ENCODE peak calls at places on chromosomes 12 and 14, in four cellular contexts. G, M, O and P are unnamed samples.

GRCh38 chr12:118495296-118495695 is 118.9 kb downstream of the SUDS3 start:
- DNase-seq in G (no peak), M (no peak), O (no peak), P (no peak)

GRCh38 chr12:148676-149416 is 65.1 kb downstream of the SLC6A12 start:
- DNase-seq in G (no peak), M (no peak), O (no peak), P (no peak)

GRCh38 chr14:102593841-102594170 is 1.4 kb downstream of the RCOR1 start:
- DNase-seq in O (no peak), G (no peak), M (no peak), P (no peak)

GRCh38 chr12:111238075-111238734 is 130.7 kb downstream of the PHETA1 start:
- DNase-seq in M (no peak), O (no peak), G (no peak), P (no peak)

GRCh38 chr12:130953783-130954543 is at the start of gene ADGRD1:
- DNase-seq in O (no peak), G (no peak), M (no peak), P (no peak)

GRCh38 chr12:107277850-107278249 is 184.5 kb upstream of the CRY1 start:
- DNase-seq in M (no peak), G (no peak), O (no peak), P (no peak)

GRCh38 chr12:54229624-54230212 is 40.9 kb upstream of the SMUG1 start:
- DNase-seq in M (no peak), O (no peak), G (no peak), P (no peak)

GRCh38 chr12:19021646-19022045 is 107.9 kb upstream of the PLEKHA5 start:
- DNase-seq in O (no peak), G (no peak), M (peak), P (no peak)

GRCh38 chr14:30519961-30520360 is 39.0 kb upstream of the G2E3 start:
- DNase-seq in O (no peak), G (no peak), M (no peak), P (no peak)

GRCh38 chr14:89368490-89369477 is 48.2 kb downstream of the FOXN3 start:
- DNase-seq in O (no peak), G (no peak), M (peak), P (no peak)

GRCh38 chr12:94644141-94644575 is 6.2 kb downstream of the TMCC3 start:
- DNase-seq in O (no peak), G (peak), M (no peak), P (no peak)

GRCh38 chr12:64077922-64078321 is 144.2 kb downstream of the KICS2 start:
- DNase-seq in M (peak), O (no peak), G (no peak), P (no peak)

GRCh38 chr14:103401223-103402214 is 16.3 kb downstream of the MARK3 start:
- DNase-seq in O (no peak), M (no peak), G (no peak), P (no peak)

GRCh38 chr12:94674835-94675234 is 24.5 kb upstream of the TMCC3 start:
- DNase-seq in G (no peak), O (no peak), M (no peak), P (no peak)

GRCh38 chr14:95389471-95390011 is 69.8 kb upstream of the CLMN start:
- DNase-seq in M (no peak), G (no peak), O (no peak), P (no peak)

GRCh38 chr12:73731658-73732057 is 806.0 kb upstream of the ATXN7L3B start:
- DNase-seq in G (no peak), M (no peak), O (no peak), P (no peak)

GRCh38 chr14:104732931-104733681 is 9.1 kb downstream of the ADSS1 start:
- DNase-seq in G (no peak), M (no peak), O (no peak), P (no peak)

GRCh38 chr12:130200445-130200844 is 38.2 kb downstream of the FZD10 start:
- DNase-seq in G (no peak), O (no peak), M (no peak), P (no peak)

GRCh38 chr12:3662516-3662915 is 90.4 kb downstream of the CRACR2A start:
- DNase-seq in G (no peak), M (peak), O (no peak), P (no peak)

GRCh38 chr14:88323520-88324199 is 591 bp upstream of the KCNK10 start:
- DNase-seq in G (no peak), M (no peak), O (no peak), P (peak)

GRCh38 chr14:68925373-68925772 is 53.7 kb downstream of the ACTN1 start:
- DNase-seq in G (no peak), O (no peak), M (no peak), P (no peak)

GRCh38 chr14:54312166-54312801 is 84.5 kb upstream of the CDKN3 start:
- DNase-seq in O (no peak), G (no peak), M (no peak), P (no peak)

GRCh38 chr14:87944987-87945604 is 47.9 kb downstream of the GALC start:
- DNase-seq in M (peak), G (no peak), O (peak), P (peak)

GRCh38 chr12:3558854-3559253 is 67.9 kb downstream of the PRMT8 start:
- DNase-seq in O (no peak), M (no peak), G (no peak), P (no peak)

GRCh38 chr14:88660056-88660455 is 97.2 kb downstream of the ZC3H14 start:
- DNase-seq in G (no peak), M (peak), O (no peak), P (no peak)

GRCh38 chr14:68684466-68685418 is 108.1 kb downstream of the ZFP36L1 start:
- DNase-seq in M (no peak), G (no peak), O (no peak), P (no peak)

GRCh38 chr12:109461846-109462766 is 15.0 kb downstream of the KCTD10 start:
- DNase-seq in O (peak), G (no peak), M (peak), P (no peak)

GRCh38 chr12:56635539-56636117 is 5.5 kb upstream of the BAZ2A start:
- DNase-seq in M (no peak), O (no peak), G (no peak), P (no peak)

GRCh38 chr12:82708507-82708906 is 21.8 kb downstream of the TMTC2 start:
- DNase-seq in O (no peak), G (no peak), M (no peak), P (no peak)

GRCh38 chr12:101793401-101793800 is 37.4 kb downstream of the GNPTAB start:
- DNase-seq in O (peak), G (peak), M (no peak), P (no peak)

GRCh38 chr14:56333361-56334279 is 215.4 kb downstream of the PELI2 start:
- DNase-seq in G (no peak), M (peak), O (no peak), P (no peak)

GRCh38 chr12:47223848-47224213 is 144.1 kb upstream of the AMIGO2 start:
- DNase-seq in O (no peak), G (no peak), M (peak), P (no peak)

GRCh38 chr14:57657487-57657886 is 163.8 kb upstream of the CCDC198 start:
- DNase-seq in O (no peak), M (no peak), G (no peak), P (no peak)

GRCh38 chr12:89481218-89481914 is 43.2 kb downstream of the GALNT4 start:
- DNase-seq in G (no peak), O (no peak), M (no peak), P (no peak)

GRCh38 chr14:80930836-80931389 is 10.6 kb downstream of the CEP128 start:
- DNase-seq in M (no peak), O (no peak), G (peak), P (no peak)

GRCh38 chr12:100468126-100468525 is 5.5 kb upstream of the NR1H4 start:
- DNase-seq in M (no peak), G (no peak), O (no peak), P (no peak)
- TF ChIP-seq BHLHE40 in M (no peak), G (no peak), O (no peak), P (no peak)

DNA sequence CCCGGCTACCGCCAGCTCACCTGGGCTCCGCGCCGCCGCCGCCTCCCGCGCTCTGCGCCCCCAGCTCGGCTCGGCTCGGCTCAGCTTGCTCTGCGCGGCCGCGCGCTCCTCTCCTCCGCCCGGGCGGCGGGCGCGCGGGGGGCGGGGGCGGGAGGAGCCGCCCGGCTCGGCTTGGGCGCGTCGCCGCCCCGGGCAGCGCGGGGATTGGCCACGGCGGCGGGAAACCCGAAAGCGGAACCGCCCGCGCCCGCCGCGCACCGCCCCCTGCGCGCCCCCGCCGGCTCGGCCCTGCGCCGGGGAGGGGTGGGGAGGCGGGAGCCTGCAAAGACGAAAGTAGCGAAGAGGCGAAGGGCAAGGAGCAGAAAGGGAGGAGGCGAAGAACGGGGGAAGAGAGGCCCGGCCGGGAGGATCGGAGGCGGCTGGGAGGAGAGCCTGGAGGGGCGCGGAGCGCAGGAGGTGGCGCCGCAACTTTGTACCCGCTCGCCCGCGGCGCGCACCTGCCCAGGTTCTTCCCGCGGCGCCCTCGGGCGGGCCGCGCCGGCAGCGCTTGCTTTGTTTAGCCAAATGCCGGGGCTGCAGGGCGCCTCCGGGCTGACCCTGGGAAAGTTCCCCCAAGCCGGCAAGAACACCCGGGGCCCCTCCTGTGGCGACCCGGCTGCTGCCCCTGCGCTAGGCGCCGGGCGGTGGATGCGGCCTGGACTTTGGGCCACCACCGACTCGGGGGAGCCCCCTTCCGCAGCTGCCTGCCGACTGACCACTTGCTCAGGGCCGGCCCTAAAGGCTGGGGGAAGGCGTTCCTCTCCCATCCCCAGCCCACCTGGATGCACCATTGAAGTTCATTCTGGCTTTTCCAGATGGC is at the start of gene CAMKK2:
- DNase-seq in M (peak), O (peak), G (no peak), P (peak)
- TF ChIP-seq TARDBP in M (peak), O (no peak), G (no peak), P (no peak)

GRCh38 chr14:28867571-28867970 is 101.0 kb downstream of the FOXG1 start:
- DNase-seq in G (no peak), M (no peak), O (no peak), P (no peak)
- TF ChIP-seq BHLHE40 in G (no peak), M (no peak), O (no peak), P (no peak)

DNA sequence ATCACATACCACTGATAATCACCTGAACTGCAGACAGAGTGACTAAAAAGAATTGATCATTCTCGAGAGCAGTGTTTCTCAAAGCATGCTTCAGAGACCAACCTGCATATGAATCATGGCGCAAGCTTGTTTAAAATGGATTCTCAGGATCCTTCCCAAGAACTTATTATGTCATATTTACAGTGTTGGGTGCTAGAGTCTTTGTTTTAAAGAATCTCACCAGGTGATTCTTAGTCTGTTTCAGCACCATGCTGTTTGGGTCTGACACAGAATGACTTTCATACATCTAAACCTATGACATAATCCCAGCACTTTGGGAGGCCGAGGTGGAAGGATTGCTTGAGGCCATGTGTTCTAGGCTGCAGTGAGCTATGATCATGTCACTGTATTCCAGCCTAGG is 31.3 kb upstream of the SSPN start:
- DNase-seq in G (no peak), M (no peak), O (no peak), P (no peak)
- TF ChIP-seq TARDBP in G (no peak), M (no peak), O (no peak), P (no peak)